ENCODE peak calls at places on chromosomes 3 and 15, in five cellular contexts. One of them, this sample, is unnamed.

GRCh38 chr3:188680189-188680588 is 491.6 kb upstream of the TPRG1 start:
- DNase-seq in posterior vena cava: no peak
- DNase-seq in stimulated activated CD4-positive, alpha-beta T cell treated with anti-CD3 and anti-CD28 coated beads, TNF-alpha, amount 100 ng/mL, for 1 hour: no peak
- DNase-seq in testis: no peak
- DNase-seq in B cell: no peak
- DNase-seq in this sample: no peak

GRCh38 chr15:85482896-85483295 is 102.5 kb downstream of the AKAP13 start:
- DNase-seq in posterior vena cava: no peak
- DNase-seq in B cell: no peak
- DNase-seq in testis: no peak
- DNase-seq in stimulated activated CD4-positive, alpha-beta T cell treated with anti-CD3 and anti-CD28 coated beads, TNF-alpha, amount 100 ng/mL, for 1 hour: no peak
- DNase-seq in this sample: no peak

GRCh38 chr3:150843241-150843640 is 62.0 kb downstream of the MINDY4B start:
- DNase-seq in testis: no peak
- DNase-seq in stimulated activated CD4-positive, alpha-beta T cell treated with anti-CD3 and anti-CD28 coated beads, TNF-alpha, amount 100 ng/mL, for 1 hour: no peak
- DNase-seq in B cell: no peak
- DNase-seq in posterior vena cava: no peak
- DNase-seq in this sample: no peak

GRCh38 chr3:155995525-155996370 is 124.6 kb upstream of the KCNAB1 start:
- DNase-seq in stimulated activated CD4-positive, alpha-beta T cell treated with anti-CD3 and anti-CD28 coated beads, TNF-alpha, amount 100 ng/mL, for 1 hour: no peak
- DNase-seq in posterior vena cava: no peak
- DNase-seq in testis: no peak
- DNase-seq in B cell: no peak
- DNase-seq in this sample: no peak

GRCh38 chr3:194475978-194476377 is 10.8 kb downstream of the ATP13A3 start:
- DNase-seq in B cell: no peak
- DNase-seq in testis: no peak
- DNase-seq in posterior vena cava: no peak
- DNase-seq in stimulated activated CD4-positive, alpha-beta T cell treated with anti-CD3 and anti-CD28 coated beads, TNF-alpha, amount 100 ng/mL, for 1 hour: no peak
- DNase-seq in this sample: no peak

GRCh38 chr15:71386448-71387236 is 271.4 kb downstream of the THSD4 start:
- DNase-seq in posterior vena cava: no peak
- DNase-seq in stimulated activated CD4-positive, alpha-beta T cell treated with anti-CD3 and anti-CD28 coated beads, TNF-alpha, amount 100 ng/mL, for 1 hour: no peak
- DNase-seq in testis: no peak
- DNase-seq in B cell: no peak
- DNase-seq in this sample: no peak

GRCh38 chr3:52452570-52453221 is 1.1 kb downstream of the TNNC1 start:
- DNase-seq in B cell: no peak
- DNase-seq in posterior vena cava: no peak
- DNase-seq in testis: no peak
- DNase-seq in stimulated activated CD4-positive, alpha-beta T cell treated with anti-CD3 and anti-CD28 coated beads, TNF-alpha, amount 100 ng/mL, for 1 hour: no peak
- DNase-seq in this sample: no peak

GRCh38 chr3:27633224-27633545 is 88.9 kb downstream of the EOMES start:
- DNase-seq in stimulated activated CD4-positive, alpha-beta T cell treated with anti-CD3 and anti-CD28 coated beads, TNF-alpha, amount 100 ng/mL, for 1 hour: no peak
- DNase-seq in B cell: peak
- DNase-seq in posterior vena cava: no peak
- DNase-seq in testis: peak
- DNase-seq in this sample: no peak

GRCh38 chr3:30180305-30181275 is 425.8 kb upstream of the TGFBR2 start:
- DNase-seq in stimulated activated CD4-positive, alpha-beta T cell treated with anti-CD3 and anti-CD28 coated beads, TNF-alpha, amount 100 ng/mL, for 1 hour: no peak
- DNase-seq in testis: no peak
- DNase-seq in B cell: no peak
- DNase-seq in posterior vena cava: no peak
- DNase-seq in this sample: no peak

GRCh38 chr3:88003115-88003755 is 55.6 kb downstream of the CGGBP1 start:
- DNase-seq in B cell: no peak
- DNase-seq in stimulated activated CD4-positive, alpha-beta T cell treated with anti-CD3 and anti-CD28 coated beads, TNF-alpha, amount 100 ng/mL, for 1 hour: no peak
- DNase-seq in testis: no peak
- DNase-seq in posterior vena cava: no peak
- DNase-seq in this sample: no peak

GRCh38 chr15:87710406-87710805 is 546.1 kb downstream of the NTRK3 start:
- DNase-seq in B cell: no peak
- DNase-seq in stimulated activated CD4-positive, alpha-beta T cell treated with anti-CD3 and anti-CD28 coated beads, TNF-alpha, amount 100 ng/mL, for 1 hour: no peak
- DNase-seq in testis: peak
- DNase-seq in posterior vena cava: no peak
- DNase-seq in this sample: no peak

GRCh38 chr3:11650391-11650790 is 6.7 kb upstream of the VGLL4 start:
- DNase-seq in testis: no peak
- DNase-seq in B cell: no peak
- DNase-seq in posterior vena cava: no peak
- DNase-seq in stimulated activated CD4-positive, alpha-beta T cell treated with anti-CD3 and anti-CD28 coated beads, TNF-alpha, amount 100 ng/mL, for 1 hour: no peak
- DNase-seq in this sample: no peak

GRCh38 chr15:73602992-73603391 is 30.2 kb downstream of the NPTN start:
- DNase-seq in stimulated activated CD4-positive, alpha-beta T cell treated with anti-CD3 and anti-CD28 coated beads, TNF-alpha, amount 100 ng/mL, for 1 hour: no peak
- DNase-seq in B cell: no peak
- DNase-seq in posterior vena cava: no peak
- DNase-seq in testis: no peak
- DNase-seq in this sample: no peak

GRCh38 chr3:42632146-42632545 is 21.4 kb upstream of the ZBTB47 start:
- DNase-seq in stimulated activated CD4-positive, alpha-beta T cell treated with anti-CD3 and anti-CD28 coated beads, TNF-alpha, amount 100 ng/mL, for 1 hour: no peak
- DNase-seq in B cell: no peak
- DNase-seq in testis: no peak
- DNase-seq in posterior vena cava: no peak
- DNase-seq in this sample: no peak

GRCh38 chr15:66796343-66796742 is 94.3 kb downstream of the SMAD6 start:
- DNase-seq in B cell: no peak
- DNase-seq in testis: no peak
- DNase-seq in stimulated activated CD4-positive, alpha-beta T cell treated with anti-CD3 and anti-CD28 coated beads, TNF-alpha, amount 100 ng/mL, for 1 hour: no peak
- DNase-seq in posterior vena cava: no peak
- DNase-seq in this sample: no peak

GRCh38 chr3:112984485-112984884 is 6.3 kb upstream of the GTPBP8 start:
- DNase-seq in posterior vena cava: no peak
- DNase-seq in testis: no peak
- DNase-seq in B cell: peak
- DNase-seq in stimulated activated CD4-positive, alpha-beta T cell treated with anti-CD3 and anti-CD28 coated beads, TNF-alpha, amount 100 ng/mL, for 1 hour: peak
- DNase-seq in this sample: no peak

GRCh38 chr3:71968491-71968890 is 183.5 kb upstream of the PROK2 start:
- DNase-seq in testis: no peak
- DNase-seq in posterior vena cava: no peak
- DNase-seq in stimulated activated CD4-positive, alpha-beta T cell treated with anti-CD3 and anti-CD28 coated beads, TNF-alpha, amount 100 ng/mL, for 1 hour: no peak
- DNase-seq in B cell: no peak
- DNase-seq in this sample: no peak

GRCh38 chr3:66822059-66823009 is 175.8 kb upstream of the KBTBD8 start:
- DNase-seq in B cell: peak
- DNase-seq in stimulated activated CD4-positive, alpha-beta T cell treated with anti-CD3 and anti-CD28 coated beads, TNF-alpha, amount 100 ng/mL, for 1 hour: peak
- DNase-seq in posterior vena cava: no peak
- DNase-seq in testis: peak
- DNase-seq in this sample: no peak

This sample was measured in RWPE2.